ENCODE peak calls at places on chromosomes 11 and 22, in five cellular contexts. H is psoas muscle, E is IMR-90, W is body of pancreas, Z is A549. C is an unnamed sample.

GRCh38 chr11:64675417-64676252 is 47.4 kb downstream of the NRXN2 start:
- DNase-seq in H (peak), E (peak), W (peak), Z (peak), C (peak)

GRCh38 chr22:37752189-37753061 is 55.3 kb upstream of the GCAT start:
- DNase-seq in H (peak), E (peak), W (peak), Z (peak), C (peak)

GRCh38 chr11:110886241-110886640 is 174.0 kb upstream of the ARHGAP20 start:
- DNase-seq in H (no peak), E (no peak), W (no peak), Z (no peak), C (peak)

GRCh38 chr11:33399421-33399820 is 142.2 kb downstream of the HIPK3 start:
- DNase-seq in H (no peak), E (no peak), W (no peak), Z (no peak), C (no peak)

GRCh38 chr22:35728639-35729308 is 11.1 kb downstream of the APOL5 start:
- DNase-seq in H (no peak), E (no peak), W (peak), Z (no peak), C (no peak)

GRCh38 chr22:31103111-31103510 is 4.3 kb downstream of the SELENOM start:
- DNase-seq in H (no peak), E (no peak), W (no peak), Z (no peak), C (no peak)

GRCh38 chr11:16292167-16292859 is 64.0 kb downstream of the SOX6 start:
- DNase-seq in H (no peak), E (no peak), W (no peak), Z (no peak), C (no peak)

GRCh38 chr11:117221775-117222517 is 9.9 kb downstream of the PCSK7 start:
- DNase-seq in H (peak), E (peak), W (peak), Z (no peak), C (peak)

GRCh38 chr11:129694966-129695365 is 120.7 kb upstream of the TMEM45B start:
- DNase-seq in H (no peak), E (no peak), W (no peak), Z (no peak), C (no peak)

GRCh38 chr22:27416553-27417427 is 384.8 kb downstream of the MN1 start:
- DNase-seq in H (no peak), E (peak), W (no peak), Z (peak), C (peak)

GRCh38 chr11:78000193-78000592 is 5.7 kb upstream of the INTS4 start:
- DNase-seq in H (no peak), E (peak), W (peak), Z (peak), C (peak)

GRCh38 chr22:41862530-41863266 is 29.8 kb downstream of the SREBF2 start:
- DNase-seq in H (no peak), E (peak), W (no peak), Z (no peak), C (no peak)

GRCh38 chr11:75271730-75272129 is 31.2 kb downstream of the TPBGL start:
- DNase-seq in H (no peak), E (no peak), W (no peak), Z (no peak), C (no peak)

GRCh38 chr22:27573992-27574391 is 227.6 kb downstream of the MN1 start:
- DNase-seq in H (no peak), E (peak), W (no peak), Z (no peak), C (peak)

GRCh38 chr11:131392528-131393255 is 22.3 kb downstream of the NTM start:
- DNase-seq in H (no peak), E (no peak), W (no peak), Z (peak), C (no peak)

GRCh38 chr11:47766363-47767227 is 546 bp downstream of the FNBP4 start:
- DNase-seq in H (peak), E (peak), W (peak), Z (peak), C (peak)

GRCh38 chr11:41536001-41536568 is 76.6 kb upstream of the LRRC4C start:
- DNase-seq in H (no peak), E (no peak), W (no peak), Z (no peak), C (no peak)

GRCh38 chr22:28171135-28171534 is 252.1 kb upstream of the PITPNB start:
- DNase-seq in H (no peak), E (no peak), W (no peak), Z (no peak), C (peak)

GRCh38 chr11:65412271-65413076 is 10.1 kb upstream of the NEAT1 start:
- DNase-seq in H (peak), E (no peak), W (peak), Z (no peak), C (no peak)

GRCh38 chr11:123063396-123064267 is 1.7 kb upstream of the HSPA8 start:
- DNase-seq in H (peak), E (peak), W (peak), Z (peak), C (peak)

GRCh38 chr22:21026783-21027692 is 5.3 kb downstream of the SLC7A4 start:
- DNase-seq in H (no peak), E (peak), W (no peak), Z (no peak), C (peak)

GRCh38 chr22:40708177-40708576 is 28.9 kb downstream of the MCHR1 start:
- DNase-seq in H (no peak), E (no peak), W (no peak), Z (no peak), C (no peak)

GRCh38 chr11:27239305-27239942 is 123.6 kb downstream of the CCDC34 start:
- DNase-seq in H (no peak), E (peak), W (no peak), Z (no peak), C (no peak)

GRCh38 chr11:45960387-45961110 is 38.1 kb downstream of the LARGE2 start:
- DNase-seq in H (no peak), E (no peak), W (no peak), Z (no peak), C (no peak)

GRCh38 chr22:42419328-42419881 is 12.8 kb downstream of the NFAM1 start:
- DNase-seq in H (no peak), E (no peak), W (no peak), Z (no peak), C (no peak)

GRCh38 chr11:74008373-74009229 is at the start of gene UCP3:
- DNase-seq in H (peak), E (no peak), W (no peak), Z (no peak), C (no peak)

GRCh38 chr22:28015676-28016601 is 96.9 kb upstream of the PITPNB start:
- DNase-seq in H (peak), E (no peak), W (peak), Z (no peak), C (no peak)

GRCh38 chr22:35688913-35689675 is 28.6 kb upstream of the APOL5 start:
- DNase-seq in H (no peak), E (peak), W (no peak), Z (no peak), C (no peak)

GRCh38 chr11:3106736-3107524 is 49.7 kb upstream of the CARS1 start:
- DNase-seq in H (no peak), E (no peak), W (no peak), Z (no peak), C (no peak)

GRCh38 chr11:128424271-128424709 is 163.1 kb downstream of the ETS1 start:
- DNase-seq in H (peak), E (no peak), W (peak), Z (no peak), C (peak)

GRCh38 chr11:69371731-69372588 is 78.0 kb downstream of the MYEOV start:
- DNase-seq in H (peak), E (no peak), W (no peak), Z (no peak), C (no peak)

GRCh38 chr22:37930270-37930951 is 23.0 kb downstream of the C22orf23 start:
- DNase-seq in H (no peak), E (peak), W (peak), Z (peak), C (peak)

DNA sequence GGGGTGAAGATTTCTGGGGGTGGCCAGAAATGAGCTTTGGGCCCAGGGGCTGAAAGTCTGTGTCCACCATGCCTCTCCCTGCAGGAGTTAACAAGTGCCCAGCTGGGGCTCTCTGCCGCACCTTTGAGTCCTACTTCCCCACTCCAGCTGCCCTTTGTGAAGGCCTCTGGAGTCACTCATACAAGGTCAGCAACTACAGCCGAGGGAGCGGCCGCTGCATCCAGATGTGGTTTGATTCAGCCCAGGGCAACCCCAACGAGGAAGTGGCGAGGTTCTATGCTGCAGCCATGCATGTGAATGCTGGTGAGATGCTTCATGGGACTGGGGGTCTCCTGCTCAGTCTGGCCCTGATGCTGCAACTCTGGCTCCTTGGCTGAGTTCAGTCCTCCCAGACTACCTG is 3.2 kb upstream of the INPPL1 start:
- DNase-seq in H (no peak), E (no peak), W (no peak), Z (no peak), C (no peak)
- H3K4me3 ChIP-seq in H (no peak), E (no peak), W (no peak), Z (no peak), C (no peak)

GRCh38 chr11:76673164-76674142 is 2.9 kb upstream of the LRRC32 start:
- DNase-seq in H (peak), E (no peak), W (no peak), Z (no peak), C (no peak)

GRCh38 chr11:76678316-76678715 is 7.8 kb upstream of the LRRC32 start:
- DNase-seq in H (no peak), E (no peak), W (no peak), Z (no peak), C (no peak)

GRCh38 chr11:76674517-76675400 is 4.2 kb upstream of the LRRC32 start:
- DNase-seq in H (no peak), E (no peak), W (no peak), Z (no peak), C (no peak)

GRCh38 chr11:76680517-76681425 is 10.2 kb upstream of the LRRC32 start:
- DNase-seq in H (peak), E (peak), W (peak), Z (peak), C (peak)

GRCh38 chr11:76677010-76677771 is 6.6 kb upstream of the LRRC32 start:
- DNase-seq in H (no peak), E (peak), W (peak), Z (no peak), C (no peak)
- TF ChIP-seq CTCF in H (no peak), E (no peak), W (no peak), Z (no peak), C (no peak)

DNA sequence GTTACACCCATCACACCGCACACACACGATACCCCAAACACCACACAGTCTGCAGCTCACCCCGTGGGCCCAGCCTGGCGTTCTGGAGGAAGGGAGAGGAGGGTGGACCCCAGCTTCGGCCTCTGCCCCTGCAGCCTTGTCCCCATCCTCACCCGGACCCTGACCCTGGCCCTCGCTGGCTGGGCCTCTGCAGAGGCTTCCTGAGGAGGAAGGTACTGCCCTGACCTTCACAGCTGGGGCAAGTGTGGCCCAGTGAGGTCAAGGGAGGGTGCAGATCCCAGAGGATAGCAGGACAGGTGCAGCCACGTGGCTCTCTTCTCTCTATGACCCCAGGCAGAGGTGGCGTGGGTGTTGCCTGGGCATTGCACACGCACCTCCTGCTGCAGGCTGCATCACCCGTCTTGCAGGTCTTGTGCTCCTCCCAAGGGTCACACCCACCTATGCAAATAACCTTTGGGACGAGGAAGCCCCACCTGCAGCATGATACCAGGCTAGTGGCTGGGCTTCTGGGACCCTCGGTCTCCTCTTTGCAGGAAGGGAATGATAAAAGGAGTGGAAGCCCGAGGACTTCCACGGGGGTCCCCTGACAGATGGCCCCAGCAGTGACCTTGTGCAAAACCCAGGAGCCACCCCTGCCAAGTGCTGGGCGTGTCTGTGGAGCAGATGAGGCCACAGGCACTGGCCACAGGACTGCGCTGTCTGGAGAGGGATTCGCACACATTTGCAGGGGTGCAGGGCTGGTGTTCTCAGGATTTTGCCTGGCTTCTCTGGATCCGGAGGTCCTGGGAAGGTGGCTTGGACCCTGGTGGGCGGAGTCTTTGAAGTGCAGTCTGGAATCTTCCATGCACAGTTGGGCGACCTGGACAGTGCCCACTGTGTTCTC is 1241.5 kb downstream of the BRD1 start:
- DNase-seq in H (peak), E (no peak), W (no peak), Z (no peak), C (no peak)
- H3K4me3 ChIP-seq in H (no peak), E (no peak), W (no peak), Z (no peak), C (no peak)

DNA sequence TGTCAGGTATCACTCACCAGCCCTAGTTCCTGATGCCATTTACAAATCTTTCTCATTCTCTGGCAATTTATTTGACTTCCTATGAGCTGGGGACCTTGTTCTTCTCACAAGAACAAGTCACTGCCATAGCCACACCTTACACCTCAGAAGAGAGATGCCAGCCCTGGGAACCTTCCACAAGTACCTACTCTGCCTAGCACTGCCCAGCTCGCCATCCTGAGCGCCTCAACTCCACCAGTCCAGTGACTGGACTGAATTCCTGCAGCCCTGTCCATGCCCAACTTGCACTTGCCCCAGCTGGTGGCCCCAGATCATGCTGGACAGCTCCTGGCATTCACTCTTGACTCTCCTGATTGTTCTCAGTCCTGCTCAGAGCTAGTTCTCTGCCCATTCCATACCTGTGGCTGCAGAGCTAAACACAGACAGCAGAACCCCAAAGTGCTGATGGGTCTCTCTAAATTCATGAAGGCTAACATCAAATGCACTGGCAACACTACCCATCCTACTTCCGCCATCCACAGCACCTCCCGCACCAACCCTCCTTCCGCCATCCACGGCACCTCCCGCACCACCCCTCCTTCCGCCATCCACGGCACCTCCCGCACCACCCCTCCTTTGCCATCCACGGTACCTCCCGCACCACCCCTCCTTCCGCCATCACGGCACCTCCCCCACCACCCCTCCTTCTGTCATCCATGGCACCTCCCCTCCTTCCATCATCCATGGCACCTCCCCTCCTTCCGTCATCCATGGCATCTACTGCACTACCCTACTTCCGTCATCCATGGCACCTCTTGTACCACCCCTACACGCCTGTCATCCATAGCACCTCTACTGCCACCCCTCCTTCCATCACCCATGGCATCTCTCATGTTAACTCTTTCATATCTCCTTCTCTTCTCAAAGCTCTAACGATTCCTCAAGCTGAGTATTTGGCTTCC is 23.6 kb upstream of the SLC25A1 start:
- DNase-seq in H (peak), E (no peak), W (no peak), Z (no peak), C (no peak)
- TF ChIP-seq CTCF in H (no peak), E (no peak), W (no peak), Z (no peak), C (no peak)

GRCh38 chr22:22469527-22469926 is 39.0 kb downstream of the ZNF280B start:
- DNase-seq in H (no peak), E (no peak), W (no peak), Z (no peak), C (no peak)
- H3K4me3 ChIP-seq in H (no peak), E (no peak), W (no peak), Z (no peak), C (no peak)

C was measured in choroid plexus epithelial cell.